ENCODE peak calls at places on chromosome 1, in four cellular contexts. E is tibial nerve, L is heart left ventricle, S is upper lobe of left lung. G is an unnamed sample.
A peak's percentile ranks its signal among the peaks of the same experiment; 100 is the strongest.

GRCh38 chr1:170721621-170722020 is 57.7 kb downstream of the PRRX1 start:
- DNase-seq in L (no peak), S (no peak), E (no peak), G (no peak)

GRCh38 chr1:182666736-182667135 is 17.7 kb downstream of the RGS8 start:
- DNase-seq in L (no peak), S (no peak), E (no peak), G (no peak)

GRCh38 chr1:24875976-24876609 is 54.0 kb downstream of the RUNX3 start:
- DNase-seq in L (no peak), S (no peak), E (no peak), G (no peak)

GRCh38 chr1:98278055-98278454 is 357.2 kb upstream of the DPYD start:
- DNase-seq in L (no peak), S (no peak), E (no peak), G (no peak)

GRCh38 chr1:28663871-28664470 is 4.6 kb upstream of the GMEB1 start:
- DNase-seq in S (no peak), E (no peak), L (no peak), G (no peak)

GRCh38 chr1:14320518-14320917 is 278.0 kb upstream of the KAZN start:
- DNase-seq in S (no peak), E (no peak), L (no peak), G (no peak)

GRCh38 chr1:55814967-55815366 is 599.8 kb upstream of the USP24 start:
- DNase-seq in S (no peak), E (no peak), L (no peak), G (no peak)

GRCh38 chr1:82927753-82928152 is 1071.2 kb downstream of the TTLL7 start:
- DNase-seq in S (no peak), L (peak; percentile 21), E (no peak), G (no peak)

GRCh38 chr1:20411196-20411980 is 74.6 kb downstream of the CAMK2N1 start:
- DNase-seq in S (no peak), E (no peak), L (no peak), G (no peak)

GRCh38 chr1:10399487-10399917 is 638 bp downstream of the PGD start:
- DNase-seq in L (peak; percentile 36), E (no peak), S (no peak), G (no peak)

GRCh38 chr1:53257454-53258081 is 19.2 kb upstream of the MAGOH start:
- DNase-seq in S (no peak), E (no peak), L (no peak), G (no peak)

GRCh38 chr1:148318123-148318899 is 164.8 kb downstream of the PPIAL4G start:
- DNase-seq in L (no peak), E (no peak), S (peak; percentile 83), G (no peak)

DNA sequence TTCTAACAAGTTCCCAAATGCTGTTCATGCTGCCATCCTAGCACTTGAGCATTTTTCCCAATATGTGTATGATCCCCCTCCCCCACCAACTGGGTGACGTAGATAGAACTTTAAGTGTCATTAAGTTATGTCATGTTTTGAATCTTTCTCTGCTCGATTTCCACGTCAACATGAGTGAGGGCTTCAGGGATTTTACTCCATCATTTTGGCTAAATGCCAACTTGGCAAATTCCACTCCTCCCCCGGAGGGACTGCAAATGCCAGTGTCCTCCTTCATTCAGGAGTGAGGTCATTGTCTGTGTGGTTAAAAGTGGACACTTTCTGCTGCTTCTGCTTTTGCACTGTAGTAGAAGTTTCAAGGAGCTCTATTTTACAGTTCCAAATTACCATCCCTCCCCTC is 201.7 kb downstream of the FGGY start:
- DNase-seq in S (no peak), L (no peak), E (no peak), G (no peak)
- TF ChIP-seq CTCF in S (no peak), L (no peak), E (no peak), G (no peak)

DNA sequence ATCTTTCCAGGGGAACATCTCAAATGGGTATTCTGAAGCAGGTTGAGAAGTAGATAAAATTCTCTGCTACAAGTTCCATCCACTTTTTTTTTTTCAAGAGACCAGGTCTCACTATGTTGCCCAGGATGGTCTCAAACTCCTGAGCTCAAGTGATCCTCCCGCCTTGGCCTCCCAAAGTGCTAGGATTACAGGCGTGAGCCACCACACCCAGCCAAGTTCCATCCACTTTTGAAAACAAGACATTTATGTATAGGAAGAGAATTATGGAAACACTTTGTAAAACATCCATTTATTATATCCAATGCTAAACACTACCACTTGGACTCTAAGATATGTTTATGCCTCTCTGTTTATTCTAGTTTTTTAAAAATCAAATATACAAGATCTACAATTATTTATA is 13.4 kb downstream of the HNRNPU start:
- DNase-seq in E (no peak), S (no peak), L (no peak), G (no peak)
- TF ChIP-seq POLR2A in E (no peak), S (no peak), L (no peak), G (no peak)

DNA sequence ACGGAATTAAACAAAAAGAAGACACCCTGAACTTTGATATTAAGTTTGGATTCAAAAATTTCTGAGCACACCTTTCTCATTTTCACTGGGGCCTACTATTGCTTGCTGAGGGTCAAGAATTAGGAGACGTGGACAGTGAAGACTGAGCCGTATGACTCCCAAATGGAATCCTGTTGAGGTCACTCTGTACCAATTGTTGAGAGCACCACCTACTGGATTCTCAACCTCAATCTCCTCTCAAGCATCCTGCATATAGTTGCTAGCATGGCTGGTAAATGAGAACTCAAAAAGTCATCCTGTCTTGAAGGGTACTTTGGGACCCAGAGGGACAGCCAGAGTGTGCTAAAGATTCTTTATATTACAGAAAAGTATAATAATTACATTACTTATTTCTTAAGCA is 20.2 kb upstream of the MTR start:
- DNase-seq in S (no peak), L (no peak), E (no peak), G (no peak)
- TF ChIP-seq CTCF in S (no peak), L (no peak), E (no peak), G (no peak)

DNA sequence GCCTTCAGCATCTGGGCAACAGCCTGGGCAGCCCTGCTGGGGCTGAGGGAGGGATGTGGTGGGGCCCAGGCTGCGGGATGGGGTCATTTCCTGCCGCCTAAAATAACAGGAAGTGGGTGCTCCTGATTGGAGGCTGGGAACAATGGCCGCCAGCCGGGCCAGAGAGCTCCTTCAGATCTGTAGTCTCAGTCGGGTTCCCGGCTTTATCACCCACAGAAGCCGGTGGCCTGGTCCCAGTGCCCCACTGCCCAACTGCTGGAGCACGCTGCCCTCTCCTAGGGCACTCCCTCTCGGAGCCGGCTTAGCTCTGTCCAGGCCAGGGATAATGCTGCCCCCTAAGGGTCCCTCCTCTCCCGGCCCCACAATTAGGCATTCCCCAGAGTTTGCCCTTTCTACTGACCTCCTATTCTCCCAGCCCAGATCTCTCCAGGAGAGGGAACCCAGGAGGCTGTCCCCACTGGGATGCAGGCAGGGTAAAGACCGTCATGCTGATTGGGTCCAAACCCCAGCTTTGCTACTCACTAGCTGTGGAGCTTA is 5.1 kb downstream of the MAP7D1 start:
- DNase-seq in L (peak; percentile 80), E (peak; percentile 40), S (peak; percentile 74), G (peak; percentile 60)
- TF ChIP-seq POLR2A in L (no peak), E (no peak), S (peak; percentile 49), G (no peak)

GRCh38 chr1:85604598-85604997 is 24.0 kb downstream of the CCN1 start:
- DNase-seq in L (no peak), S (no peak), E (no peak), G (no peak)
- TF ChIP-seq CTCF in L (no peak), S (no peak), E (no peak), G (no peak)

DNA sequence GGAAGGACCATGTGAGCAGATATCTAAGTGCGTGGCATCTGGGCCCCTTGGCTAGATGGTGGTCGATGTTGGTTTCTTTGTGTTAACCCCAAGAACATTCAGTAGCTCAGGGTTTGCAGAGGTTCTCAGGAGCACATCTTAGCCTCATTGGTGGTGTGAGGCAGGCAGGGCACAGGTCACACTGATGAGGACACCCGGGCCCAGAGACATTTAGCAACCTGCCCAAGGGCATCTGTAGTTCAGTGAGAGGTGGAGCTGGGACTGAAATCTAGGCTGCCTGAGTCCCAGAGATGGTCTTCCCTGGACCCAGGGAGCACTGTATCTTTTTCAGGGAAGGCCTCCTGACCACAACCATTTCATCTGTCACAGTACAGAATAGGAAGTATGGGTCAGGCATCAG is 859 bp upstream of the SLC5A9 start:
- DNase-seq in E (no peak), S (no peak), L (no peak), G (no peak)
- TF ChIP-seq POLR2A in E (no peak), S (no peak), L (no peak), G (no peak)

GRCh38 chr1:110961902-110962301 is 1.8 kb downstream of the LRIF1 start:
- DNase-seq in L (no peak), E (no peak), S (no peak), G (no peak)

GRCh38 chr1:110964400-110964903 is 730 bp upstream of the LRIF1 start:
- DNase-seq in E (no peak), L (no peak), S (no peak), G (no peak)

GRCh38 chr1:110963666-110964399 is at the start of gene LRIF1:
- DNase-seq in E (peak; percentile 98), L (peak; percentile 100), S (peak; percentile 99), G (peak; percentile 100)

GRCh38 chr1:110960777-110961420 is 2.8 kb downstream of the LRIF1 start:
- DNase-seq in L (no peak), S (no peak), E (no peak), G (no peak)

DNA sequence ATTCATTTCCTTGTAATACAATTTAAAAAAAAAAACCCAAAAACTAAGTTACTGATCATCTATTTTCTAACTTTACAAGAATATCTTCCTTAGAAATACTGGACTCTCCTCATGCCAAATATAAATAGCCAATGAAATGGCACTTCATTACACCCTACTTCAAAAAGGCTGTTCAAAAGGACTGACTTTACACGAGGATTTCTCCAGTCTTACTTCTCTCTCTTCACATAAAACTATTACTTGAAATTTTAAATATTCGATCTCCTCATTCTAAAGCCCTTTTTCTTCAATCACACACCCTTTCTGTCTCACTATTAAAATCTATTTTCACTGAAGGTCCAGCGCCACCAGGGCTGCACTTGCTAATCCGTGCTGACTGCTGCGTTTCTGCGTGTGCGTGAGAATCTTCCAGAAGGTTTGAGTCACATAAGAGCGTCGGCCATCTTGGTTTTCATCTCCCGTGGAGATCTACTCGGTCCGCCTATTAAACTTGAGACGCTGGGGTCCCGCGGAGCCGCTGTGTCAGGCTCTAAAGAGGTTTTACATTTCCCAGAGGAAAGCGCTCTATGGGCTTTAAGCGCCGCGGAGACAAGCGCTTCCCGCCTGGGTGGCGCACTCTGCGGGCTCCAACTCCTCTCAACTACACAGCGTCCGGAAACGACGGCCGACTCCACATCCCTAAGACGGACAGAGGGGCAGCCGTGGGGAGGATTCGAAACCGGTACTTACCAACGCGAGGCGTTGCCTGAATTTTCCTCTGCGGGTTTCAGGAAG is 643 bp downstream of the LRIF1 start:
- DNase-seq in L (peak; percentile 67), E (no peak), S (peak; percentile 82), G (peak; percentile 56)
- TF ChIP-seq CTCF in L (no peak), E (no peak), S (no peak), G (no peak)

GRCh38 chr1:175319912-175320230 is 127.3 kb upstream of the KIAA0040 start:
- DNase-seq in L (no peak), E (no peak), S (no peak), G (no peak)

GRCh38 chr1:175317309-175317708 is 124.7 kb upstream of the KIAA0040 start:
- DNase-seq in E (no peak), S (no peak), L (no peak), G (no peak)

GRCh38 chr1:175319112-175319911 is 126.7 kb upstream of the KIAA0040 start:
- DNase-seq in S (no peak), L (peak; percentile 85), E (peak; percentile 61), G (peak; percentile 84)

GRCh38 chr1:175318633-175319032 is 126.1 kb upstream of the KIAA0040 start:
- DNase-seq in L (no peak), E (no peak), S (no peak), G (no peak)

GRCh38 chr1:175317795-175318194 is 125.2 kb upstream of the KIAA0040 start:
- DNase-seq in L (peak; percentile 40), S (no peak), E (no peak), G (peak; percentile 39)
- TF ChIP-seq POLR2A in L (no peak), S (no peak), E (no peak), G (no peak)

GRCh38 chr1:44608141-44608540 is 66.1 kb downstream of the TMEM53 start:
- DNase-seq in E (no peak), L (no peak), S (no peak), G (no peak)
- TF ChIP-seq CTCF in E (no peak), L (no peak), S (no peak), G (no peak)

G was measured in stomach.